ENCODE peak calls at places on chromosomes 2 and 18, in four cellular contexts. W, L, N and T are unnamed samples.
A peak's percentile ranks its signal among the peaks of the same experiment; 100 is the strongest.

GRCh38 chr2:55922488-55922887 is 1.1 kb downstream of the EFEMP1 start:
- DNase-seq in W (no peak), L (no peak), N (no peak), T (no peak)

GRCh38 chr2:28527196-28527595 is 31.3 kb downstream of the PLB1 start:
- DNase-seq in W (no peak), L (no peak), N (no peak), T (no peak)

GRCh38 chr2:163370169-163370886 is 365.5 kb downstream of the FIGN start:
- DNase-seq in W (no peak), L (no peak), N (no peak), T (no peak)

GRCh38 chr18:79439201-79440023 is 43.7 kb downstream of the NFATC1 start:
- DNase-seq in W (no peak), L (peak; percentile 21), N (no peak), T (no peak)

GRCh38 chr2:19120181-19120580 is 238.2 kb downstream of the OSR1 start:
- DNase-seq in W (no peak), L (no peak), N (no peak), T (no peak)

GRCh38 chr2:143513081-143513480 is 383.9 kb downstream of the ARHGAP15 start:
- DNase-seq in W (no peak), L (no peak), N (peak; percentile 19), T (peak; percentile 35)

GRCh38 chr2:102453497-102453896 is 19.5 kb upstream of the SLC9A4 start:
- DNase-seq in W (no peak), L (no peak), N (no peak), T (no peak)

GRCh38 chr2:16546128-16546754 is 119.4 kb downstream of the CYRIA start:
- DNase-seq in W (no peak), L (no peak), N (no peak), T (no peak)

GRCh38 chr2:130829020-130829419 is 7.7 kb upstream of the ARHGEF4 start:
- DNase-seq in W (no peak), L (no peak), N (peak; percentile 43), T (no peak)

GRCh38 chr2:98907966-98908905 is 27.8 kb downstream of the CRACDL start:
- DNase-seq in W (peak; percentile 25), L (no peak), N (no peak), T (peak; percentile 18)